ENCODE peak calls at places on chromosomes 11 and 22, in nine cellular contexts. S is Calu3, V is NB4, I is thoracic aorta, F is IMR-90, L is stomach, X is cardiac fibroblast, T is fibroblast of lung, A is fibroblast of pulmonary artery. K is an unnamed sample.

GRCh38 chr22:37520754-37521153 is 1.5 kb upstream of the CARD10 start:
- DNase-seq in T (no peak), I (no peak), S (no peak), L (no peak), F (no peak), X (no peak), V (no peak), A (no peak), K (no peak)

GRCh38 chr11:12478743-12479142 is 101.4 kb downstream of the PARVA start:
- DNase-seq in A (peak), S (no peak), L (no peak), V (no peak), T (peak), X (peak), I (no peak), F (peak), K (peak)

GRCh38 chr11:109808569-109808968 is 284.6 kb upstream of the ZC3H12C start:
- DNase-seq in S (no peak), L (no peak), X (peak), V (peak), A (peak), T (peak), I (no peak), F (peak), K (peak)

GRCh38 chr22:22408731-22409696 is 99.5 kb downstream of the ZNF280B start:
- DNase-seq in X (peak), V (peak), F (peak), A (peak), S (peak), L (no peak), I (no peak), T (peak), K (peak)

GRCh38 chr11:130168105-130168504 is 8.5 kb downstream of the ST14 start:
- DNase-seq in S (no peak), V (no peak), A (no peak), L (no peak), X (peak), F (peak), T (peak), I (no peak), K (peak)

GRCh38 chr11:95904009-95904650 is 19.8 kb downstream of the MTMR2 start:
- DNase-seq in F (no peak), L (no peak), A (no peak), I (no peak), S (no peak), V (no peak), T (no peak), X (no peak), K (no peak)

GRCh38 chr11:12846766-12847615 is 162.1 kb upstream of the RASSF10 start:
- DNase-seq in I (no peak), T (no peak), S (no peak), F (no peak), L (no peak), X (no peak), V (no peak), A (no peak), K (no peak)

GRCh38 chr11:48087974-48088681 is 107.8 kb downstream of the PTPRJ start:
- DNase-seq in F (no peak), X (no peak), L (peak), T (no peak), A (no peak), S (peak), I (no peak), V (no peak), K (no peak)

GRCh38 chr11:65640483-65641207 is 2.7 kb downstream of the SIPA1 start:
- DNase-seq in L (peak), F (no peak), S (no peak), T (no peak), X (no peak), A (no peak), V (peak), I (no peak), K (no peak)

GRCh38 chr22:42685941-42686666 is 34.6 kb downstream of the A4GALT start:
- DNase-seq in V (no peak), F (no peak), A (no peak), L (peak), T (no peak), X (no peak), S (peak), I (no peak), K (no peak)

GRCh38 chr11:122696662-122697061 is 41.1 kb downstream of the UBASH3B start:
- DNase-seq in L (no peak), T (no peak), A (no peak), X (no peak), I (no peak), S (no peak), V (peak), F (no peak), K (no peak)

GRCh38 chr11:128629516-128630106 is 42.3 kb upstream of the ETS1 start:
- DNase-seq in F (peak), T (no peak), L (no peak), V (no peak), S (no peak), X (no peak), I (no peak), A (no peak), K (no peak)

GRCh38 chr11:120547871-120548681 is 36.5 kb downstream of the GRIK4 start:
- DNase-seq in X (peak), T (peak), I (peak), A (peak), S (peak), F (peak), L (peak), V (peak), K (peak)
- TF ChIP-seq CTCF in X (no peak), T (no peak), I (no peak), A (peak), S (no peak), F (no peak), L (no peak), V (peak), K (no peak)

GRCh38 chr11:1559103-1559951 is 12.7 kb downstream of the DUSP8 start:
- DNase-seq in T (peak), X (peak), A (peak), S (peak), F (peak), L (peak), I (peak), V (no peak), K (peak)
- TF ChIP-seq CTCF in T (no peak), X (no peak), A (no peak), S (no peak), F (no peak), L (no peak), I (no peak), V (no peak), K (no peak)

DNA sequence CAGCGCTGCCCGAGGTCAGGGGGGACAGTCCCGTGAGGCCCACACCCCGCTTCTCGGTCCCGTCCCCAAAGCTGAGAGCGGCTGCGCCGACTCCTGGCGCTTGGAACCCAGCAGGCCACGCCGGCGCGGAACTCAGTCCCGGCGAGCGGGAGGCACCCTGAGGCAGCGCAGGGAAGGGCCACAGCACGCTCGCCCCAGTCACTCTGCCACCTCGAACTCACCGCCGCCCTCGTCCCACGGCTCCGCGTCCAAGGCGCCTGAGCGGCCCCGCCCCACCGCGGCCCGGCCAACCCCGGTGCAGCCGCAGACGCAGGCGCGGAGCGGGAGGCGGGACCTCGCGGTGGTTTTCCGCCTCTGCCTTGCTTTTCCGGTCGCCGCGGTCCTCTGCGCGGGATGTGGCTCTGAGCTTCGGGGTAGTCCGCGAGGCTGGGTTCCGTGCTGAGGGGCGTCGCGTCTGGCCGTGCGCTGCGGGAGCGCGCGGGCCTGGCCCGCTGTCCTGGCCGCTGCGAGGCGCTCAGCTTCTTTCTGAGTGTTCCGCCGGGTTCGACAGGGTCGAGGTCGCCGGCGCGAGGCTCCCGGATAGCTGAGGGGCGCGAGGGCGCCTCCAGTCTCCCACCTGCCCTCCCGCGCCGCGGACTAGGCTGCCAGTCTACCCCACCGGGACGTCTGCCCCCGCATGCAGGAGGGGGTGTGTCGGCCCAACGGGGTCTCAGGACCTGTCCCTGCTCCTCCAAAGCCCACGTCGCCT is at the start of gene CDPF1:
- DNase-seq in X (peak), I (peak), F (peak), S (peak), A (peak), L (peak), T (peak), V (peak), K (peak)
- TF ChIP-seq CTCF in X (no peak), I (no peak), F (peak), S (no peak), A (no peak), L (no peak), T (no peak), V (no peak), K (no peak)

GRCh38 chr22:20862540-20862939 is 3.7 kb downstream of the SNAP29 start:
- DNase-seq in L (no peak), S (no peak), F (no peak), X (no peak), T (no peak), I (no peak), V (no peak), A (no peak), K (peak)

GRCh38 chr22:20857838-20858614 is 585 bp downstream of the PI4KA start:
- DNase-seq in S (peak), L (peak), V (peak), T (peak), X (peak), A (peak), I (peak), F (peak), K (peak)

GRCh38 chr22:20859615-20860014 is 808 bp downstream of the SNAP29 start:
- DNase-seq in S (no peak), T (no peak), X (no peak), V (no peak), A (no peak), I (no peak), F (no peak), L (no peak), K (no peak)

GRCh38 chr22:20857247-20857643 is 1.4 kb downstream of the PI4KA start:
- DNase-seq in T (no peak), X (no peak), A (no peak), F (no peak), S (no peak), V (no peak), L (no peak), I (no peak), K (no peak)

DNA sequence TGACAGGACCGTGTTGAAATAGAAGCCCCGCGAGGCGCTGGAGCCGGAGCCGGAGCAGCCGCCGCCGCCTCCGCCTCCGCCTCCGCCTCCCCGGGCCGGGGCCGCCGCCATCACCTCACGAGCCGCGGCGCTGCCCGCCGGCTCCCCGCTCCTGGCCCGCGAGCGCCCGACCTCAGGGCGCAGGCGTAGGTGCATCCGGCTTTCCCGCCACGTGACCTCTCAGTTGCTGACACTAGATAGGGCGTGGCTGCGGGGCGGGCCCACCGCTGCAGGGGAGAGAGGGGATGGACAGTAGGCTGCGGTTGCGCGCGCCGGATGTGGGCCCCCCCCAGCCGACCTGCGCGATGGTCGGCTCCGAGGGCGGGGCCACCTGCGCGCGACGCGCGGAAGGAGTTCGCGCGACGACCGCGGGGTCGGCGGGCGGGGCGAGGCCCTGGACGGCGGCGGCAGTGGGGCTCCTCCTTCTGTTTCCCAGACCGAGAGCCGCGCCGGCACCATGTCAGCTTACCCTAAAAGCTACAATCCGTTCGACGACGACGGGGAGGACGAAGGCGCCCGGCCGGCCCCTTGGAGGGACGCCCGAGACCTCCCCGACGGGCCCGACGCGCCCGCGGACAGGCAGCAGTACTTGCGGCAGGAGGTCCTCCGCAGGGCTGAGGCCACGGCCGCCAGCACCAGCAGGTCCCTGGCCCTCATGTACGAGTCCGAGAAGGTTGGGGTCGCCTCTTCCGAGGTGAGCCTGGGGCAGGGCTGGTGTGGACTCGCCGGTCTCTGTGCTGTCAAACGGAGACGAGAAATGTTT is at the start of the genes PI4KA and SNAP29:
- DNase-seq in T (peak), A (peak), F (peak), S (peak), I (peak), V (peak), L (peak), X (peak), K (peak)
- TF ChIP-seq CTCF in T (no peak), A (no peak), F (no peak), S (no peak), I (no peak), V (no peak), L (no peak), X (no peak), K (no peak)

GRCh38 chr11:14522245-14522644 is 2.1 kb upstream of the PSMA1 start:
- DNase-seq in V (no peak), I (no peak), A (no peak), S (no peak), L (no peak), X (no peak), F (no peak), T (no peak), K (no peak)

GRCh38 chr11:14520902-14521151 is 641 bp upstream of the PSMA1 start:
- DNase-seq in I (no peak), X (no peak), V (no peak), S (no peak), T (no peak), A (no peak), L (no peak), F (no peak), K (no peak)

GRCh38 chr11:14518820-14519219 is 1.4 kb downstream of the PSMA1 start:
- DNase-seq in T (no peak), L (no peak), V (no peak), I (no peak), F (no peak), S (no peak), A (no peak), X (no peak), K (no peak)

GRCh38 chr11:14519692-14520085 is 497 bp downstream of the PSMA1 start:
- DNase-seq in T (peak), X (peak), A (no peak), L (no peak), V (no peak), S (no peak), F (peak), I (no peak), K (peak)

GRCh38 chr11:14520086-14520901 is at the start of gene PSMA1:
- DNase-seq in V (peak), S (peak), T (peak), X (peak), F (peak), I (peak), L (peak), A (peak), K (peak)
- TF ChIP-seq CTCF in V (no peak), S (no peak), T (peak), X (no peak), F (no peak), I (peak), L (no peak), A (peak), K (peak)

DNA sequence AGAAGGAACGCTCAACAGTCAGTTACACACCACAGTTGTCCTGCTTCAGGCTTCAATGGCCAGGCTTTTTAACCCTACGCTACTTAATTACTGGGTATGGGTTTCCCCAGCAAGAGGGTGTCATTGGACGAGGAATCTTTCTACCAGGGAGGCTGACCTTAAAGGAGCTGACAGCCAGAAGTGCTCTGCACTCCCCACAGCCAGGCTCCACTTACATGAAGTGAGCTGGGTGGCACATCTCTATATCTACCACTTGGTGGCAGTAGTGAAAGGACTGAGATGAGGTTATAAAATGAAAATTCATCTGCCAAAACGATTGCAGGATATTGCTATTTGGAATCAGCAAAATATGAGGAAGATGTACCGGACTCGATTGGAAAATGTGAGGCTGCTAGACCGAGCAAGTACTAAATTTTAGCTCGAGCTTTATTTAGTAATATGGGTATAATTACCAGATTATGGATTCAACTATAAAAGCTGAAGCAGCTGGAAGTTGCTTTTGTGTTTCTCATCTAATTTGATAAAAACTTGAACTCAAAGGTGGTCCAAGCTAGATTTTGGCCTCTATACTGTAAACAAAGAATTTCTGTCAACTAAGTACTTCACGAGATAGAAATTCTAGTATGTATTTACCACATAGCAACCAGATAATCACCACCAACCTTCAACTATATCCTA is 54.0 kb upstream of the CEP126 start:
- DNase-seq in S (peak), F (peak), A (peak), X (peak), V (peak), I (no peak), L (peak), T (peak), K (peak)
- TF ChIP-seq CTCF in S (peak), F (peak), A (peak), X (peak), V (peak), I (peak), L (no peak), T (peak), K (peak)

GRCh38 chr11:58905716-58906547 is 33.4 kb upstream of the GLYATL1 start:
- DNase-seq in V (no peak), A (peak), F (peak), I (no peak), X (peak), T (peak), S (peak), L (peak), K (peak)
- TF ChIP-seq CTCF in V (no peak), A (peak), F (peak), I (no peak), X (peak), T (peak), S (no peak), L (no peak), K (no peak)

DNA sequence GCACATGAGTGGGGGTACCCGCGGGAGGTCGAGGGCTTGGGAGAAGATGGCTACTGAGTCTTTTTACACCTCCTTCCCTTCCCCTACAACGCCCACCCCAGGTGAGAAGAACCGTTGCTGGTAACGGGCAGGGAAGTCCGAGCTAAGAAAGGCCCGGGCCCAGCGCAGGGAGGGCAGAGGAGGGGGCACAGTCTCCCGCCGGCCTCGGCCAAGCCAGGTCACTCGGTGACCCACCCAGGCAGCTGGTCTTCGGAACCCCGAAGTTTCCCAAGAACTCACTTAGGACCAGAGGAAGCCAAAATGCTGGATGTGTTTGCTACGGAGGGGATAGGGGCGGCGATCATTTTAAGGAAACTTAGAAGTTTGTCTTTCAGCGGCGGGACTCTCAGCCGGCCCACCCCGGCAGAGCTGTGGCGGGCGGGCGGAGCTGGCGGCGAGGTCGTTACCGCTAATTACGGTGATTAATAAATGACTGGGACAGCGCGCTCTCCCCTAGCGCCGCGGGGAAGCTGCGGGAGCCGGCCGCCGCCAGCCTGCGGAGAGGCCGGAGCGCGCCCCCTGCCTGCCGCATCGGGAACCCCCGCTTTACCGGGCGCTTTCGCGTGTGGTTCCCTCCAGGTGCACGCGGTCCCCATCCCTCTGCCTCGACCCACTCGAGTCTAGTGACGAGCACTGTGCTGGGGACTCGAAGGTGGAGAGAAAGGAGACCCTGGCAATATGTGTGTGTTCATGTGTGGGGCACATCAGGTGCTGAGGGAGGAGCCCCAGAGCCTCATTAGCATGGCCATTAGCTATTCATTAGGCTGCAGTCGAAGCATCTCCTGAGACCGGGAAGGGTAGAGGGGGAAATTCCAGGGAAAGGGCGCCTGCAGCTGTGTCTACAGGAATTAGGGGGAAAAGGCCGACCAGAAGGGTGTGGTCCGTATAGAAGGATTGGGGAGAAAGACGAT is 945 bp downstream of the ROBO3 start:
- DNase-seq in X (peak), A (peak), L (peak), S (peak), T (peak), I (no peak), F (peak), V (no peak), K (peak)
- TF ChIP-seq CTCF in X (peak), A (peak), L (no peak), S (peak), T (peak), I (peak), F (peak), V (peak), K (peak)

DNA sequence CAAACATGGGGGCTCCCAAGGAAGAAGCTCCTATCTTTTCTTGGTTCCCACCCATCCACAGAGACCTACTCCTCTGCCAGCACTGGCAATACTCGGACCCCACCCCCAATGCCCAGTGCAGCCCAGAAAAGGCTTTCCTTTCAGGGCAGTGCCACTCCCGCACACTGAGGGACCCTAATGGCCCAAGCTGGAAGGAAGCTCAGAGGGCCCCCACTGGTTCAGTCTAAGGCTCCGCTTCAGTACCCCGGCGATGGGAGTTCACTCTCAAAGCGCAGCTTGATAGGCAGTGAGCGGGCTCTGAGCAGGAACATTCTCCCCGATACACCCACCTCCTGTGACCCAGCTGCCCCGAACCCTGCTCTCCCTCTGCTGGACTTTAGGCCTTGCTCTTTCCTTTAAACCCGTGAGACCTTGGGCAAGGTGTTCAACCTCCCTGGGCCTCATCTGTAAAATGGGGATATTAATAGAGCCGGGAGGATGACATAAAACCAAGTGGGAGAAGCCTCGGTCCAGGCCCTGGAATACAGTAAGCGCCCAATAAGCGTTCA is 48.4 kb downstream of the CHRDL2 start:
- DNase-seq in T (no peak), S (no peak), L (no peak), V (no peak), I (no peak), A (no peak), X (no peak), F (no peak), K (no peak)
- TF ChIP-seq CTCF in T (no peak), S (no peak), L (no peak), V (no peak), I (no peak), A (no peak), X (no peak), F (no peak), K (no peak)